ENCODE peak calls at places on chromosomes 3 and 15, in ten cellular contexts. O is lower lobe of right lung, R is hepatocyte, F is IMR-90, P is A549, Q is lung, G is tibial nerve, N is PC-3, D is upper lobe of right lung, K is pancreas. L is an unnamed sample.

GRCh38 chr3:128573707-128574162 is 76.9 kb downstream of the RPN1 start:
- DNase-seq in O (no peak), R (no peak), F (no peak), P (no peak), Q (no peak), G (no peak), N (no peak), D (no peak), K (no peak), L (peak; percentile 61)

GRCh38 chr3:182258538-182259177 is 534.6 kb upstream of the ATP11B start:
- DNase-seq in O (no peak), R (peak; percentile 54), F (no peak), P (peak; percentile 54), Q (no peak), G (no peak), N (peak; percentile 66), D (no peak), K (no peak), L (no peak)

GRCh38 chr15:89052474-89052873 is 35.8 kb upstream of the ABHD2 start:
- DNase-seq in O (no peak), R (no peak), F (peak; percentile 97), P (no peak), Q (no peak), G (no peak), N (no peak), D (no peak), K (no peak), L (no peak)

GRCh38 chr3:116085456-116085855 is 359.8 kb downstream of the LSAMP start:
- DNase-seq in O (no peak), R (no peak), F (no peak), P (no peak), Q (no peak), G (no peak), N (no peak), D (no peak), K (no peak), L (no peak)

GRCh38 chr3:196995646-196996355 is 27.2 kb upstream of the PIGZ start:
- DNase-seq in O (no peak), R (no peak), F (peak; percentile 7), P (no peak), Q (no peak), G (no peak), N (no peak), D (peak; percentile 55), K (peak; percentile 30), L (no peak)

GRCh38 chr15:68769702-68770101 is 51.0 kb downstream of the ANP32A start:
- DNase-seq in O (no peak), R (no peak), F (no peak), P (no peak), Q (no peak), G (no peak), N (no peak), D (no peak), K (no peak), L (no peak)

GRCh38 chr3:195007151-195007550 is 263.8 kb downstream of the XXYLT1 start:
- DNase-seq in O (no peak), R (no peak), F (no peak), P (no peak), Q (no peak), G (no peak), N (no peak), D (peak; percentile 27), K (peak; percentile 14), L (no peak)

GRCh38 chr3:38098376-38098723 is 38.6 kb downstream of the ACAA1 start:
- DNase-seq in O (no peak), R (no peak), F (no peak), P (no peak), Q (no peak), G (no peak), N (no peak), D (no peak), K (no peak), L (no peak)

GRCh38 chr3:118636841-118637240 is 397.8 kb downstream of the IGSF11 start:
- DNase-seq in O (no peak), R (peak; percentile 39), F (no peak), P (peak; percentile 11), Q (no peak), G (no peak), N (peak; percentile 11), D (no peak), K (no peak), L (no peak)

GRCh38 chr3:194091141-194091540 is 44.8 kb upstream of the HES1 start:
- DNase-seq in O (no peak), R (no peak), F (peak; percentile 72), P (peak; percentile 75), Q (no peak), G (no peak), N (peak; percentile 95), D (no peak), K (no peak), L (no peak)

GRCh38 chr15:32941823-32942222 is 224.0 kb downstream of the GREM1 start:
- DNase-seq in O (no peak), R (no peak), F (no peak), P (no peak), Q (no peak), G (no peak), N (no peak), D (no peak), K (no peak), L (no peak)

GRCh38 chr3:106824856-106825255 is 552.4 kb upstream of the CCDC54 start:
- DNase-seq in O (no peak), R (peak; percentile 20), F (peak; percentile 65), P (peak; percentile 15), Q (no peak), G (no peak), N (peak; percentile 77), D (no peak), K (no peak), L (no peak)

DNA sequence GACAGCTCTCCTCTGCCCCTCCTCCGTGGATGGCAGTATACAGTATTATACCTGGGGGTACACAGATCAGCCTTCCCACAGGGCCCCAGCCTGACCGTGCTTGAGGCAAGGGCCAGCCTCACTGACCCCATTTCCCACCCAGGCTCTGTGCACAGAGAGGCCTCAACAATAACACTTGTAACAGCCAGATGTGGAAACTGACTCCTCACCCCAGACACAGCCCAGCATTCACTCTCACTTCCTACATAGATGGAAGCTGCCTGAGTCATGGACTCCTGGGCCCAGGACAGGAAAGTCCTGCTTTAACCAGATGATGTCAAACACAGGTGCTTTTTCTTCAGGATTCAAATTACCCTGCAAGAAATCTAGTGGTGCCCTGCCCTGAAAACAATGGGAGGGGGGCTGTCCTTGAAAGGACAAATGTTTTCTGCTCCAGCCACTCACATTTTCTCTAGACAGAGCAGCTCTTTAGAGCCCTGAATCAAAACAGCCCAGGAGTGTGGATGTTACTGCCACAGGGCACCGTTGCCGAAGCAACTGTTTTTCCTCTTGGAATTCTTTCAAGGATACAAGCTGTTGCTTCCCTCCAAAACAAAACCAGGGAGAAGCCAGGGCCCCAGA is 16.4 kb downstream of the CCDC12 start:
- DNase-seq in O (no peak), R (peak; percentile 68), F (peak; percentile 78), P (no peak), Q (no peak), G (no peak), N (peak; percentile 82), D (no peak), K (no peak), L (no peak)
- H3K4me1 ChIP-seq in O (peaks cover 76% of the 10 kb centered on the region), R (peaks cover 66% of the 10 kb centered on the region), F (peaks cover 26% of the 10 kb centered on the region), P (peaks cover 70% of the 10 kb centered on the region), Q (peaks cover 33% of the 10 kb centered on the region), G (peaks cover 61% of the 10 kb centered on the region), N (peaks cover 33% of the 10 kb centered on the region), D (peaks cover 65% of the 10 kb centered on the region), K (peaks cover 59% of the 10 kb centered on the region), L (peaks cover 74% of the 10 kb centered on the region)

GRCh38 chr3:14353486-14353885 is 48.9 kb upstream of the SLC6A6 start:
- DNase-seq in O (no peak), R (no peak), F (no peak), P (no peak), Q (no peak), G (no peak), N (no peak), D (no peak), K (no peak), L (no peak)

GRCh38 chr3:14347110-14347509 is 55.3 kb upstream of the SLC6A6 start:
- DNase-seq in O (no peak), R (no peak), F (no peak), P (no peak), Q (no peak), G (no peak), N (no peak), D (no peak), K (no peak), L (no peak)

GRCh38 chr3:14357463-14357862 is 44.9 kb upstream of the SLC6A6 start:
- DNase-seq in O (no peak), R (no peak), F (no peak), P (no peak), Q (no peak), G (no peak), N (no peak), D (no peak), K (no peak), L (no peak)

GRCh38 chr3:14351617-14352001 is 50.8 kb upstream of the SLC6A6 start:
- DNase-seq in O (no peak), R (no peak), F (no peak), P (no peak), Q (no peak), G (no peak), N (no peak), D (no peak), K (no peak), L (no peak)

DNA sequence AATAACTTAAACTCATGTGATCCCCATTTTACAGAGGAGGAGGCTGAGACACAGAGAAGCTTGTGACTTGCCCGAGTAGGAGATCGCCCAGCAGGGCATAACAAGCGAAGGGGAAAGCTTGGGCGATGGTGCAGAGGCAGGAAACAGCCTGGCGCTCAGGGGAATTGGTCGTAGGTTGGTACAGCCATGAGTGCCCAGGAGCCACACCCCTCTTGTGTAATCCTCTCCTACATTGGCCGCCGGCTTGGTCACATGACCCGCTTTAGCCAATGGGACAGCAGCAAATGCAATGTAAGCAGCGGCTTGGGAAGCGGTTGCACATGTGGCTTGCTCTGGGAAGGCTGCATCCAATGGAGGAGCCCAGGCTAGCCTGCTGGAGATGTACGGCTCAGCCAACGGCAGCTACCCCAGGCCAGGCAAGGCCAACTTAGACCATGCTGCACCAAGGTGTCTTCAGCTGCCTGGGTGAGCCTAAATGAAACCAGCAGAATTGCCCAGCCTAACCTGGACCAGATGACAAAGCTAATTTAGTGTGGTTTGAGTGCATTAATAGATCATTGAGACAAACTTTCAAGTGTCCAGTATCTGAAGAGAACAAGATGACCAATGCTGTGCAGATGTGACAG is 50.3 kb upstream of the SLC6A6 start:
- DNase-seq in O (no peak), R (no peak), F (peak; percentile 7), P (peak; percentile 80), Q (no peak), G (no peak), N (peak; percentile 26), D (no peak), K (no peak), L (no peak)
- TF ChIP-seq CTCF in O (no peak), R (no peak), F (no peak), P (no peak), Q (no peak), G (no peak), N (no peak), D (no peak), K (no peak), L (no peak)

GRCh38 chr3:150252462-150252861 is 155.6 kb upstream of the TSC22D2 start:
- DNase-seq in O (no peak), R (no peak), F (peak; percentile 30), P (peak; percentile 23), Q (no peak), G (no peak), N (no peak), D (no peak), K (no peak), L (no peak)
- H3K4me1 ChIP-seq in O (peaks cover 9% of the 10 kb centered on the region), R (peaks cover 56% of the 10 kb centered on the region), F (peaks cover 26% of the 10 kb centered on the region), P (peaks cover 3% of the 10 kb centered on the region), Q (peaks cover 8% of the 10 kb centered on the region), G (peaks cover 22% of the 10 kb centered on the region), N (peaks cover 40% of the 10 kb centered on the region), D (no peaks in the 10 kb centered on the region), K (peaks cover 13% of the 10 kb centered on the region), L (peaks cover 39% of the 10 kb centered on the region)

GRCh38 chr15:29692527-29692926 is 129.7 kb downstream of the TJP1 start:
- DNase-seq in O (no peak), R (no peak), F (no peak), P (peak; percentile 64), Q (no peak), G (no peak), N (no peak), D (no peak), K (no peak), L (no peak)
- TF ChIP-seq CTCF in O (no peak), R (no peak), F (peak; percentile 17), P (peak; percentile 51), Q (no peak), G (peak; percentile 15), N (peak; percentile 41), D (no peak), K (no peak), L (no peak)

L was measured in heart right ventricle.